ENCODE peak calls at places on chromosomes 13 and 19, in seven cellular contexts. L is A549, F is ovary, Z is K562, W is testis, G is heart left ventricle, M is stomach. H is an unnamed sample.

GRCh38 chr13:26457212-26457611 is 100.3 kb upstream of the WASF3 start:
- DNase-seq in F (no peak), M (no peak), G (no peak), L (peak; percentile 5), Z (no peak), W (no peak), H (no peak)

GRCh38 chr13:40386586-40386985 is 279.9 kb downstream of the FOXO1 start:
- DNase-seq in W (no peak), F (no peak), L (no peak), M (no peak), G (no peak), Z (no peak), H (no peak)

GRCh38 chr13:32883501-32883900 is 132.7 kb upstream of the KL start:
- DNase-seq in G (no peak), L (no peak), W (peak; percentile 41), M (no peak), Z (no peak), F (peak; percentile 19), H (no peak)

GRCh38 chr13:49777746-49778614 is 14.5 kb downstream of the KPNA3 start:
- DNase-seq in M (no peak), G (no peak), Z (no peak), W (no peak), L (no peak), F (no peak), H (no peak)

GRCh38 chr13:48236528-48237353 is 3.7 kb downstream of the ITM2B start:
- DNase-seq in G (no peak), Z (no peak), L (no peak), M (no peak), F (no peak), W (no peak), H (no peak)

GRCh38 chr13:110616103-110617101 is 1.1 kb downstream of the NAXD start:
- DNase-seq in F (peak; percentile 65), L (peak; percentile 36), W (peak; percentile 67), Z (peak; percentile 59), G (no peak), M (peak; percentile 55), H (peak; percentile 21)

GRCh38 chr19:5293607-5294089 is 47.0 kb downstream of the PTPRS start:
- DNase-seq in L (no peak), M (peak; percentile 49), Z (no peak), G (peak; percentile 67), W (no peak), F (peak; percentile 62), H (peak; percentile 89)

GRCh38 chr13:100439247-100439955 is 149.2 kb downstream of the GGACT start:
- DNase-seq in F (no peak), G (no peak), M (no peak), L (peak; percentile 24), W (no peak), Z (no peak), H (no peak)

GRCh38 chr13:110471156-110471832 is 90.2 kb downstream of the RAB20 start:
- DNase-seq in M (no peak), G (no peak), Z (no peak), F (no peak), W (no peak), L (no peak), H (no peak)

GRCh38 chr19:14560776-14561108 is 11.1 kb downstream of the NDUFB7 start:
- DNase-seq in F (no peak), Z (no peak), W (no peak), M (no peak), G (no peak), L (no peak), H (no peak)

GRCh38 chr19:55688422-55689218 is 13.6 kb downstream of the EPN1 start:
- DNase-seq in W (peak; percentile 90), L (no peak), F (peak; percentile 63), Z (peak; percentile 59), G (no peak), M (peak; percentile 78), H (no peak)

GRCh38 chr13:24511824-24512207 is 762 bp downstream of the PARP4 start:
- DNase-seq in M (no peak), F (no peak), G (no peak), Z (no peak), L (no peak), W (peak; percentile 42), H (no peak)

GRCh38 chr13:85742355-85742754 is 56.9 kb downstream of the SLITRK6 start:
- DNase-seq in W (no peak), F (no peak), G (no peak), M (no peak), L (no peak), Z (no peak), H (no peak)

DNA sequence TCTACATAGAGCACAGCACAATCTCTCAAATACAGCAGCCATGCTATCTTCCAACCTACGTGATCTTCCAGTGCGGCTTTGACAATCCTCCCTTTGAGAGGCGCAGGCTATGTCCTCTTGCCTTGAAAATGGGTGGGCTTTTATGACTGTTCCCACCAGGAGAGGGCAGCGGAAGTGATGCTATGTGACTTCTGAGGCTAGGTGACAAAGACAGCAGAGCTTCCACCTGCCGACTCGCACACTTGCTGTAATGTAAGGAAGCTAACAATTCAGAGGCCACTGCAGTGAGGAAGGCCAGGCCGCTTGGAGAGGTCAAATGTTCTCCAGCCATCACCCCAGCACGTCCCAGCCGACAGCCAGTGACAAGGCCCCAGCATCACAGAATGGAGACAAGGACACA is 65.8 kb downstream of the MRPL57 start:
- DNase-seq in Z (no peak), W (no peak), G (no peak), F (no peak), M (no peak), L (no peak), H (no peak)
- TF ChIP-seq CTCF in Z (no peak), W (no peak), G (no peak), F (no peak), M (no peak), L (no peak), H (no peak)

DNA sequence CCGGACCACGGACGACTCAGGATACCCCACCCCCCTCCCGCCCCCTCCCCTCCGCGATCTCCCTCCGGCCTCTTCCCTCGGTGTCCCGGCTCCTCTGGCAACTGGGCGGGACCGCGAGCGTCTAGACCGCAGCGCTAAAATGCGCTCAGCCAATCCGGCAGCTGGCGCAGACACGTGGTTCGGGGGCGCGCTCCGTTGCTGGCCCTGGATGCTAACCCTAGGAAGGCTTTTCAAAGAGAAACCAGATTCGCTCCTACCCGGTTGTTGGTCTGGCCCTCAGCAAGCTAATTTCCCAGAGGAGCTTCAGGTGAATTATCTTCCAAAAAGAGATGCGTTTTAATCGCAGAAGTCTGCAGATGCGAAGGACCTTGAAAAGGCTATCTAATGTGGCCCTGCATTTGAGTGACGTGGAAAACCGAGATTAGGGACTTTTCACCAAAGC is at the start of gene DZIP1:
- DNase-seq in M (peak; percentile 41), W (peak; percentile 83), L (peak; percentile 83), F (peak; percentile 88), G (peak; percentile 88), Z (no peak), H (peak; percentile 92)
- TF ChIP-seq POLR2A in M (no peak), W (no peak), L (peak; percentile 34), F (no peak), G (no peak), Z (no peak), H (no peak)

GRCh38 chr19:32345261-32346207 is at the start of gene ZNF507:
- DNase-seq in G (peak; percentile 89), F (peak; percentile 88), L (peak; percentile 92), M (peak; percentile 85), W (peak; percentile 86), Z (peak; percentile 89), H (peak; percentile 95)
- TF ChIP-seq CTCF in G (no peak), F (no peak), L (no peak), M (no peak), W (no peak), Z (no peak), H (no peak)

DNA sequence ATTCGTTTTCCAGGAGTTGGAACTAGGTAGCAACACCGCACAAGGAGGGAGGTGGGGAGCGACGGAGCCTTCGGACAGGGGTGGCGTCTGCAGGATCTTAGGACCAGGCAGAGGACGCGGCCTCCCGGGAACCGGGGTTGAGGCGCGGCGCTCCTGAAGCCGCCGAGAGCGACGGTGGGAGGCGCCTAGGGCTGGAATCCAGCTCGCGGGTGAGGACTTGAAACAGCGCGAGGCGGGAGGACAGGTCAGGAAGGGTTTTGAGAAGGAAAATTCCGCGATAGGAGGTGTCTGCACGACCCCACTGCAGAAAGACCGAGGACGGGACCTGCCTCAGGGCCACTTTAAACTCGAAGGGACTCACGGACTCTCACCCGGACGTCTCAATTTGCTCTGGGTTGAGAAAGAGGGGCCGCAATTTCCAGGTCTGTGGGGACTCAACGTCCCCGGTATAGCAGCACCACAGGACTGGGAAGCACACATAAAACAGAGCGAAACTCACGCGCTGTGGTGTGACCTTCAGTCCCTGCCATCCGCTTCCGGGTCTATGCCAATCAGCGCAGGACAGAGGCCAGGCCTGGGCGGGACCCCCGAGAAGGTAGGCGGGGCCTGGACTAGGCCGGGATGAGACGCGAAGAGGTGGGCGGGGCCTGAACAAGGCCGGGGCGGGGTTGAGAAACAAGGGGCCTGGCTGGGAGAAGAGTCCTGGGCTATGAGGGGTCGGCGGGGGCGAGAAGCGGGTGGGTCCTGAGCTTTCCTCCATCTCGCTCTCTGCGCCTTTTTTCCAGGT is at the start of gene ZNF320:
- DNase-seq in Z (peak; percentile 98), G (peak; percentile 98), M (peak; percentile 98), F (peak; percentile 98), L (no peak), W (peak; percentile 99), H (peak; percentile 96)
- TF ChIP-seq POLR2A in Z (peak; percentile 97), G (no peak), M (peak; percentile 36), F (peak; percentile 64), L (no peak), W (no peak), H (no peak)

GRCh38 chr19:33767898-33768413 is 28.7 kb upstream of the KCTD15 start:
- DNase-seq in Z (peak; percentile 53), F (no peak), G (no peak), M (no peak), W (peak; percentile 36), L (peak; percentile 42), H (no peak)
- TF ChIP-seq CTCF in Z (peak; percentile 32), F (no peak), G (no peak), M (no peak), W (no peak), L (peak; percentile 16), H (no peak)

DNA sequence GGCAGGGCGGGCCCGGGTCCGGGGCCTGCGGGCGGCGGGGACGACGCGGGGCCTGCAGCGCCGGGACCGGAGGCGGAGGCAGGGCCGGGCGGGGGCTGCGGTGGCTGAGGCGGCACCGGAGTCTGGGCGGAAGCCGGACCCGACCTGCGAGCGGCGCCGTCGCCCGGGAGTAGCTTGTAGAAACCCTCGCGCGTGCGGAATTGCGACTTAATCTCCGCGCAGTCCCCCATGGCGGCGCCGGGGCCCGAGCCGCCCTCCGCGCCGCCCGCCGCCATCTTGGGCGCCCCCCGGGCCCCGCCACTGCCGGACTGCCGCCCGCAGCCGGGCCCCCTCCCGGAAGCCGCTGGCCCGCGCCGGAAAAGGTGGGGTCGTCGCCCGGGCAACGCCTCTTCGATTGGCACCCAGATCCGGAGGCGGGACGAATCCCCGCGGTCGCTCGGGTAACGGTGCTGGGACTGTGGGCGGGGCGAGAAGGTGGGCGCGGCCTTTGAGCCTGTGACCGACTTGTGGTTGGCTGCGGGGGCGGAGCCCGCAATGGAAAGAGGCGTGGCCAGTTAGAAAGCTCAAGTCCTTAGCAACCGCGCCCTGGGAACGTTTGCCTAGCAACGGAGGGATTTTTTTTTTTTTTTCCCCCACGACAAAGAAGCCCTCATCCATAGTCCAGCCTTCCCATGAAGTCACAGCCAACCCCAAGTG is at the start of gene DMWD:
- DNase-seq in M (peak; percentile 100), W (peak; percentile 100), F (peak; percentile 100), L (peak; percentile 99), G (peak; percentile 100), Z (peak; percentile 100), H (peak; percentile 99)
- TF ChIP-seq POLR2A in M (no peak), W (peak; percentile 13), F (peak; percentile 62), L (peak; percentile 86), G (no peak), Z (peak; percentile 60), H (no peak)

H was measured in lower leg skin.